ENCODE peak calls at places on chromosome 22, in seven cellular contexts. One of them, this sample, is unnamed.

GRCh38 chr22:35995772-35996171 is 32.9 kb downstream of the RBFOX2 start:
- DNase-seq in activated CD4-positive, alpha-beta T cell treated with anti-CD3 and anti-CD28 coated beads for 36 hours: no peak
- DNase-seq in A172: peak
- DNase-seq in AG09309: peak
- DNase-seq in NAMALWA: no peak
- DNase-seq in non-pigmented ciliary epithelial cell: peak
- DNase-seq in AML-193: no peak
- DNase-seq in this sample: peak

GRCh38 chr22:24727218-24727851 is 47.2 kb downstream of the PIWIL3 start:
- DNase-seq in non-pigmented ciliary epithelial cell: peak
- DNase-seq in A172: peak
- DNase-seq in AG09309: no peak
- DNase-seq in activated CD4-positive, alpha-beta T cell treated with anti-CD3 and anti-CD28 coated beads for 36 hours: no peak
- DNase-seq in AML-193: no peak
- DNase-seq in NAMALWA: no peak
- DNase-seq in this sample: peak

GRCh38 chr22:45240810-45241631 is at the start of gene KIAA0930:
- DNase-seq in AG09309: no peak
- DNase-seq in activated CD4-positive, alpha-beta T cell treated with anti-CD3 and anti-CD28 coated beads for 36 hours: peak
- DNase-seq in A172: peak
- DNase-seq in NAMALWA: peak
- DNase-seq in AML-193: peak
- DNase-seq in non-pigmented ciliary epithelial cell: no peak
- DNase-seq in this sample: no peak

GRCh38 chr22:26800858-26801257 is 143.5 kb downstream of the MIAT start:
- DNase-seq in NAMALWA: no peak
- DNase-seq in non-pigmented ciliary epithelial cell: no peak
- DNase-seq in AG09309: no peak
- DNase-seq in AML-193: no peak
- DNase-seq in A172: no peak
- DNase-seq in activated CD4-positive, alpha-beta T cell treated with anti-CD3 and anti-CD28 coated beads for 36 hours: no peak
- DNase-seq in this sample: no peak

GRCh38 chr22:37187552-37187890 is 526 bp downstream of the C1QTNF6 start:
- DNase-seq in NAMALWA: no peak
- DNase-seq in A172: peak
- DNase-seq in non-pigmented ciliary epithelial cell: no peak
- DNase-seq in activated CD4-positive, alpha-beta T cell treated with anti-CD3 and anti-CD28 coated beads for 36 hours: no peak
- DNase-seq in AML-193: no peak
- DNase-seq in AG09309: no peak
- DNase-seq in this sample: no peak

GRCh38 chr22:18968011-18968749 is 32.1 kb upstream of the PRODH start:
- DNase-seq in NAMALWA: no peak
- DNase-seq in A172: no peak
- DNase-seq in AG09309: no peak
- DNase-seq in AML-193: no peak
- DNase-seq in activated CD4-positive, alpha-beta T cell treated with anti-CD3 and anti-CD28 coated beads for 36 hours: peak
- DNase-seq in non-pigmented ciliary epithelial cell: no peak
- DNase-seq in this sample: no peak

GRCh38 chr22:46025225-46025972 is 48.4 kb upstream of the WNT7B start:
- DNase-seq in non-pigmented ciliary epithelial cell: no peak
- DNase-seq in activated CD4-positive, alpha-beta T cell treated with anti-CD3 and anti-CD28 coated beads for 36 hours: peak
- DNase-seq in NAMALWA: no peak
- DNase-seq in A172: no peak
- DNase-seq in AG09309: no peak
- DNase-seq in AML-193: no peak
- DNase-seq in this sample: no peak

GRCh38 chr22:44719586-44720368 is 17.8 kb downstream of the PRR5 start:
- DNase-seq in AG09309: no peak
- DNase-seq in activated CD4-positive, alpha-beta T cell treated with anti-CD3 and anti-CD28 coated beads for 36 hours: no peak
- DNase-seq in A172: no peak
- DNase-seq in AML-193: no peak
- DNase-seq in non-pigmented ciliary epithelial cell: no peak
- DNase-seq in NAMALWA: no peak
- DNase-seq in this sample: no peak

GRCh38 chr22:33908201-33909074 is 11.8 kb downstream of the LARGE1 start:
- DNase-seq in AML-193: no peak
- DNase-seq in A172: no peak
- DNase-seq in activated CD4-positive, alpha-beta T cell treated with anti-CD3 and anti-CD28 coated beads for 36 hours: no peak
- DNase-seq in non-pigmented ciliary epithelial cell: no peak
- DNase-seq in AG09309: no peak
- DNase-seq in NAMALWA: peak
- DNase-seq in this sample: no peak

GRCh38 chr22:30891443-30891755 is 77.2 kb downstream of the MORC2 start:
- DNase-seq in AG09309: no peak
- DNase-seq in NAMALWA: no peak
- DNase-seq in activated CD4-positive, alpha-beta T cell treated with anti-CD3 and anti-CD28 coated beads for 36 hours: no peak
- DNase-seq in AML-193: no peak
- DNase-seq in A172: no peak
- DNase-seq in non-pigmented ciliary epithelial cell: no peak
- DNase-seq in this sample: no peak